ENCODE peak calls at places on chromosome 17, in nine cellular contexts. One of them, this sample, is unnamed. For H3K27me3 and H3K4me1, the result is how much of the 10 kb centered on the place peaks cover.

GRCh38 chr17:920190-920589 is 59.4 kb downstream of the NXN start:
- DNase-seq in Peyer's patch: no peak
- DNase-seq in body of pancreas: no peak
- DNase-seq in uterus: no peak
- DNase-seq in CD8-positive, alpha-beta memory T cell: no peak
- DNase-seq in heart right ventricle: no peak
- DNase-seq in NT2/D1: no peak
- DNase-seq in adrenal gland: no peak
- DNase-seq in hepatocyte: no peak
- DNase-seq in this sample: no peak

GRCh38 chr17:77829871-77830799 is 128.4 kb upstream of the TNRC6C start:
- DNase-seq in Peyer's patch: no peak
- DNase-seq in body of pancreas: peak
- DNase-seq in uterus: peak
- DNase-seq in CD8-positive, alpha-beta memory T cell: no peak
- DNase-seq in heart right ventricle: peak
- DNase-seq in NT2/D1: no peak
- DNase-seq in adrenal gland: no peak
- DNase-seq in hepatocyte: peak
- DNase-seq in this sample: peak

GRCh38 chr17:30212750-30213149 is 22.7 kb downstream of the SLC6A4 start:
- DNase-seq in Peyer's patch: no peak
- DNase-seq in body of pancreas: no peak
- DNase-seq in uterus: no peak
- DNase-seq in CD8-positive, alpha-beta memory T cell: no peak
- DNase-seq in heart right ventricle: no peak
- DNase-seq in NT2/D1: no peak
- DNase-seq in adrenal gland: no peak
- DNase-seq in hepatocyte: no peak
- DNase-seq in this sample: no peak

GRCh38 chr17:75832164-75832651 is 12.0 kb downstream of the UNC13D start:
- DNase-seq in Peyer's patch: peak
- DNase-seq in body of pancreas: no peak
- DNase-seq in uterus: peak
- DNase-seq in CD8-positive, alpha-beta memory T cell: peak
- DNase-seq in heart right ventricle: no peak
- DNase-seq in NT2/D1: no peak
- DNase-seq in adrenal gland: no peak
- DNase-seq in hepatocyte: no peak
- DNase-seq in this sample: peak

GRCh38 chr17:35969558-35970442 is 11.5 kb downstream of the CCL16 start:
- DNase-seq in Peyer's patch: peak
- DNase-seq in body of pancreas: peak
- DNase-seq in uterus: peak
- DNase-seq in CD8-positive, alpha-beta memory T cell: peak
- DNase-seq in heart right ventricle: peak
- DNase-seq in NT2/D1: peak
- DNase-seq in adrenal gland: peak
- DNase-seq in hepatocyte: peak
- DNase-seq in this sample: peak

GRCh38 chr17:62619413-62620155 is 7.9 kb upstream of the MRC2 start:
- DNase-seq in Peyer's patch: no peak
- DNase-seq in body of pancreas: no peak
- DNase-seq in uterus: no peak
- DNase-seq in CD8-positive, alpha-beta memory T cell: no peak
- DNase-seq in heart right ventricle: no peak
- DNase-seq in NT2/D1: no peak
- DNase-seq in adrenal gland: no peak
- DNase-seq in hepatocyte: no peak
- DNase-seq in this sample: no peak

GRCh38 chr17:76446449-76447231 is 6.3 kb downstream of the UBE2O start:
- DNase-seq in Peyer's patch: no peak
- DNase-seq in body of pancreas: no peak
- DNase-seq in uterus: no peak
- DNase-seq in CD8-positive, alpha-beta memory T cell: no peak
- DNase-seq in heart right ventricle: no peak
- DNase-seq in NT2/D1: no peak
- DNase-seq in adrenal gland: peak
- DNase-seq in hepatocyte: peak
- DNase-seq in this sample: peak

GRCh38 chr17:51144266-51145022 is 8.9 kb upstream of the NME1 start:
- DNase-seq in Peyer's patch: no peak
- DNase-seq in body of pancreas: no peak
- DNase-seq in uterus: no peak
- DNase-seq in CD8-positive, alpha-beta memory T cell: no peak
- DNase-seq in heart right ventricle: no peak
- DNase-seq in NT2/D1: no peak
- DNase-seq in adrenal gland: no peak
- DNase-seq in hepatocyte: no peak
- DNase-seq in this sample: no peak

GRCh38 chr17:38719943-38720641 is 10.0 kb upstream of the CISD3 start:
- DNase-seq in Peyer's patch: no peak
- DNase-seq in body of pancreas: no peak
- DNase-seq in uterus: no peak
- DNase-seq in CD8-positive, alpha-beta memory T cell: no peak
- DNase-seq in heart right ventricle: no peak
- DNase-seq in NT2/D1: no peak
- DNase-seq in adrenal gland: no peak
- DNase-seq in hepatocyte: no peak
- DNase-seq in this sample: no peak

GRCh38 chr17:68694791-68695485 is 93.8 kb upstream of the FAM20A start:
- DNase-seq in Peyer's patch: no peak
- DNase-seq in body of pancreas: no peak
- DNase-seq in uterus: no peak
- DNase-seq in CD8-positive, alpha-beta memory T cell: no peak
- DNase-seq in heart right ventricle: no peak
- DNase-seq in NT2/D1: no peak
- DNase-seq in adrenal gland: no peak
- DNase-seq in hepatocyte: no peak
- DNase-seq in this sample: peak

GRCh38 chr17:13362341-13363122 is 239.2 kb downstream of the HS3ST3A1 start:
- DNase-seq in Peyer's patch: no peak
- DNase-seq in body of pancreas: no peak
- DNase-seq in uterus: no peak
- DNase-seq in CD8-positive, alpha-beta memory T cell: no peak
- DNase-seq in heart right ventricle: no peak
- DNase-seq in NT2/D1: no peak
- DNase-seq in adrenal gland: no peak
- DNase-seq in hepatocyte: no peak
- DNase-seq in this sample: no peak

GRCh38 chr17:49434821-49435581 is 20.3 kb upstream of the PHB1 start:
- DNase-seq in Peyer's patch: peak
- DNase-seq in body of pancreas: peak
- DNase-seq in uterus: peak
- DNase-seq in CD8-positive, alpha-beta memory T cell: peak
- DNase-seq in heart right ventricle: no peak
- DNase-seq in NT2/D1: peak
- DNase-seq in adrenal gland: peak
- DNase-seq in hepatocyte: peak
- DNase-seq in this sample: peak

GRCh38 chr17:74971842-74972106 is 785 bp downstream of the HID1 start:
- DNase-seq in Peyer's patch: no peak
- DNase-seq in body of pancreas: no peak
- DNase-seq in uterus: no peak
- DNase-seq in CD8-positive, alpha-beta memory T cell: no peak
- DNase-seq in heart right ventricle: no peak
- DNase-seq in NT2/D1: no peak
- DNase-seq in adrenal gland: no peak
- DNase-seq in hepatocyte: no peak
- DNase-seq in this sample: no peak

GRCh38 chr17:2174471-2175293 is 119.8 kb downstream of the HIC1 start:
- DNase-seq in Peyer's patch: no peak
- DNase-seq in body of pancreas: peak
- DNase-seq in uterus: peak
- DNase-seq in CD8-positive, alpha-beta memory T cell: no peak
- DNase-seq in heart right ventricle: peak
- DNase-seq in NT2/D1: no peak
- DNase-seq in adrenal gland: peak
- DNase-seq in hepatocyte: peak
- DNase-seq in this sample: peak

GRCh38 chr17:59435238-59435637 is 103.8 kb downstream of the YPEL2 start:
- DNase-seq in Peyer's patch: no peak
- DNase-seq in body of pancreas: no peak
- DNase-seq in uterus: no peak
- DNase-seq in CD8-positive, alpha-beta memory T cell: no peak
- DNase-seq in heart right ventricle: no peak
- DNase-seq in NT2/D1: no peak
- DNase-seq in adrenal gland: no peak
- DNase-seq in hepatocyte: no peak
- DNase-seq in this sample: peak

GRCh38 chr17:37399404-37399803 is 7.2 kb downstream of the ACACA start:
- DNase-seq in Peyer's patch: no peak
- DNase-seq in body of pancreas: no peak
- DNase-seq in uterus: no peak
- DNase-seq in CD8-positive, alpha-beta memory T cell: no peak
- DNase-seq in heart right ventricle: no peak
- DNase-seq in NT2/D1: no peak
- DNase-seq in adrenal gland: no peak
- DNase-seq in hepatocyte: no peak
- DNase-seq in this sample: no peak

GRCh38 chr17:70629902-70630301 is 460.6 kb downstream of the KCNJ2 start:
- DNase-seq in Peyer's patch: no peak
- DNase-seq in body of pancreas: no peak
- DNase-seq in uterus: no peak
- DNase-seq in CD8-positive, alpha-beta memory T cell: no peak
- DNase-seq in heart right ventricle: no peak
- DNase-seq in NT2/D1: no peak
- DNase-seq in adrenal gland: no peak
- DNase-seq in hepatocyte: no peak
- DNase-seq in this sample: peak

GRCh38 chr17:4944163-4944553 is 4.1 kb downstream of the RNF167 start:
- DNase-seq in Peyer's patch: peak
- DNase-seq in body of pancreas: no peak
- DNase-seq in uterus: no peak
- DNase-seq in CD8-positive, alpha-beta memory T cell: peak
- DNase-seq in heart right ventricle: no peak
- DNase-seq in NT2/D1: no peak
- DNase-seq in adrenal gland: no peak
- DNase-seq in hepatocyte: no peak
- DNase-seq in this sample: no peak

DNA sequence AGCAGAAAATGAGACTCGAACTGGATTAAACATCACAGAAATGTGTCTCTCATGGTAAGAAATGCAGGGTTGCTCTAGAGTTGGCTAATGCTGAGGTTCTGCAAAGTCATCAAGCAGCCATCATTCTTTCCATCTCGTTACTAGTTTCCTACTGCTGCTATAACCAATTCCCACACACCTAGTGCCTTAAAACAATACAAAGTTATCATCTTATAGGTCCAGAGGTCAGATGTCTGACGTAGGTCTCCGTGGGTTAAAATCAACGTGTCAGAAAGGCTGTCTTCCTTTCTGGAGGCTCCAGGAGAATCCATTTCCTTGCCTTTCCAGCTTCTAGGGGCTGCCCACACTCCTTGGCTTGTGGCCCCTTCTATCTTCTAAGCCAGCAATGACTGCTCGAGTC is 118.6 kb downstream of the STX8 start:
- DNase-seq in Peyer's patch: no peak
- DNase-seq in body of pancreas: no peak
- DNase-seq in uterus: no peak
- DNase-seq in CD8-positive, alpha-beta memory T cell: no peak
- DNase-seq in heart right ventricle: no peak
- DNase-seq in NT2/D1: no peak
- DNase-seq in adrenal gland: no peak
- DNase-seq in hepatocyte: no peak
- DNase-seq in this sample: no peak
- H3K27me3 ChIP-seq in Peyer's patch: under half
- H3K27me3 ChIP-seq in body of pancreas: under half
- H3K27me3 ChIP-seq in uterus: under half
- H3K27me3 ChIP-seq in CD8-positive, alpha-beta memory T cell: under half
- H3K27me3 ChIP-seq in heart right ventricle: under half
- H3K27me3 ChIP-seq in NT2/D1: under half
- H3K27me3 ChIP-seq in adrenal gland: under half
- H3K27me3 ChIP-seq in hepatocyte: under half
- H3K27me3 ChIP-seq in this sample: under half

GRCh38 chr17:46135879-46136562 is 57.2 kb downstream of the KANSL1 start:
- DNase-seq in Peyer's patch: no peak
- DNase-seq in body of pancreas: no peak
- DNase-seq in uterus: no peak
- DNase-seq in CD8-positive, alpha-beta memory T cell: no peak
- DNase-seq in heart right ventricle: no peak
- DNase-seq in NT2/D1: no peak
- DNase-seq in adrenal gland: no peak
- DNase-seq in hepatocyte: no peak
- DNase-seq in this sample: no peak
- H3K4me1 ChIP-seq in Peyer's patch: under half
- H3K4me1 ChIP-seq in body of pancreas: half or more
- H3K4me1 ChIP-seq in uterus: under half
- H3K4me1 ChIP-seq in CD8-positive, alpha-beta memory T cell: half or more
- H3K4me1 ChIP-seq in heart right ventricle: half or more
- H3K4me1 ChIP-seq in NT2/D1: under half
- H3K4me1 ChIP-seq in adrenal gland: half or more
- H3K4me1 ChIP-seq in hepatocyte: under half
- H3K4me1 ChIP-seq in this sample: half or more

GRCh38 chr17:56679767-56680422 is 86.4 kb downstream of the NOG start:
- DNase-seq in Peyer's patch: no peak
- DNase-seq in body of pancreas: no peak
- DNase-seq in uterus: no peak
- DNase-seq in CD8-positive, alpha-beta memory T cell: no peak
- DNase-seq in heart right ventricle: no peak
- DNase-seq in NT2/D1: no peak
- DNase-seq in adrenal gland: no peak
- DNase-seq in hepatocyte: no peak
- DNase-seq in this sample: no peak

GRCh38 chr17:56680676-56681075 is 87.2 kb downstream of the NOG start:
- DNase-seq in Peyer's patch: no peak
- DNase-seq in body of pancreas: no peak
- DNase-seq in uterus: no peak
- DNase-seq in CD8-positive, alpha-beta memory T cell: no peak
- DNase-seq in heart right ventricle: no peak
- DNase-seq in NT2/D1: no peak
- DNase-seq in adrenal gland: no peak
- DNase-seq in hepatocyte: no peak
- DNase-seq in this sample: no peak

GRCh38 chr17:56676807-56677206 is 83.3 kb downstream of the NOG start:
- DNase-seq in Peyer's patch: no peak
- DNase-seq in body of pancreas: no peak
- DNase-seq in uterus: no peak
- DNase-seq in CD8-positive, alpha-beta memory T cell: no peak
- DNase-seq in heart right ventricle: no peak
- DNase-seq in NT2/D1: no peak
- DNase-seq in adrenal gland: no peak
- DNase-seq in hepatocyte: no peak
- DNase-seq in this sample: no peak

GRCh38 chr17:56679148-56679766 is 85.8 kb downstream of the NOG start:
- DNase-seq in Peyer's patch: no peak
- DNase-seq in body of pancreas: peak
- DNase-seq in uterus: no peak
- DNase-seq in CD8-positive, alpha-beta memory T cell: peak
- DNase-seq in heart right ventricle: no peak
- DNase-seq in NT2/D1: no peak
- DNase-seq in adrenal gland: no peak
- DNase-seq in hepatocyte: peak
- DNase-seq in this sample: peak

GRCh38 chr17:56678249-56679144 is 85.0 kb downstream of the NOG start:
- DNase-seq in Peyer's patch: no peak
- DNase-seq in body of pancreas: no peak
- DNase-seq in uterus: no peak
- DNase-seq in CD8-positive, alpha-beta memory T cell: peak
- DNase-seq in heart right ventricle: no peak
- DNase-seq in NT2/D1: no peak
- DNase-seq in adrenal gland: no peak
- DNase-seq in hepatocyte: peak
- DNase-seq in this sample: peak
- H3K4me3 ChIP-seq in Peyer's patch: peak
- H3K4me3 ChIP-seq in body of pancreas: no peak
- H3K4me3 ChIP-seq in uterus: no peak
- H3K4me3 ChIP-seq in CD8-positive, alpha-beta memory T cell: peak
- H3K4me3 ChIP-seq in heart right ventricle: peak
- H3K4me3 ChIP-seq in NT2/D1: no peak
- H3K4me3 ChIP-seq in adrenal gland: peak
- H3K4me3 ChIP-seq in hepatocyte: peak
- H3K4me3 ChIP-seq in this sample: peak

GRCh38 chr17:79600071-79600470 is 10.8 kb downstream of the RBFOX3 start:
- DNase-seq in Peyer's patch: no peak
- DNase-seq in body of pancreas: no peak
- DNase-seq in uterus: no peak
- DNase-seq in CD8-positive, alpha-beta memory T cell: no peak
- DNase-seq in heart right ventricle: no peak
- DNase-seq in NT2/D1: no peak
- DNase-seq in adrenal gland: no peak
- DNase-seq in hepatocyte: no peak
- DNase-seq in this sample: no peak
- H3K27me3 ChIP-seq in Peyer's patch: under half
- H3K27me3 ChIP-seq in body of pancreas: under half
- H3K27me3 ChIP-seq in uterus: under half
- H3K27me3 ChIP-seq in CD8-positive, alpha-beta memory T cell: under half
- H3K27me3 ChIP-seq in heart right ventricle: half or more
- H3K27me3 ChIP-seq in NT2/D1: under half
- H3K27me3 ChIP-seq in adrenal gland: under half
- H3K27me3 ChIP-seq in hepatocyte: under half
- H3K27me3 ChIP-seq in this sample: half or more

This sample was measured in cardiac muscle cell.